ENCODE peak calls at places on chromosomes 11 and 22, in four cellular contexts. One of them, this sample, is unnamed.

GRCh38 chr22:19772673-19773469 is 12.3 kb downstream of the TBX1 start:
- DNase-seq in effector memory CD4-positive, alpha-beta T cell: no peak
- DNase-seq in EH: no peak
- DNase-seq in fibroblast of the aortic adventitia: no peak
- DNase-seq in this sample: no peak

GRCh38 chr22:41512421-41513194 is 31.7 kb downstream of the POLR3H start:
- DNase-seq in effector memory CD4-positive, alpha-beta T cell: no peak
- DNase-seq in EH: peak
- DNase-seq in fibroblast of the aortic adventitia: peak
- DNase-seq in this sample: peak

GRCh38 chr11:3341298-3341697 is 37.6 kb downstream of the ZNF195 start:
- DNase-seq in fibroblast of the aortic adventitia: peak
- DNase-seq in EH: no peak
- DNase-seq in effector memory CD4-positive, alpha-beta T cell: peak
- DNase-seq in this sample: no peak

GRCh38 chr11:47394322-47395224 is 13.8 kb upstream of the SLC39A13 start:
- DNase-seq in EH: no peak
- DNase-seq in effector memory CD4-positive, alpha-beta T cell: no peak
- DNase-seq in fibroblast of the aortic adventitia: no peak
- DNase-seq in this sample: no peak

GRCh38 chr11:124108158-124108557 is 7.1 kb upstream of the VWA5A start:
- DNase-seq in fibroblast of the aortic adventitia: peak
- DNase-seq in EH: peak
- DNase-seq in effector memory CD4-positive, alpha-beta T cell: no peak
- DNase-seq in this sample: no peak

GRCh38 chr11:60942970-60943565 is 8.9 kb downstream of the SLC15A3 start:
- DNase-seq in fibroblast of the aortic adventitia: no peak
- DNase-seq in effector memory CD4-positive, alpha-beta T cell: no peak
- DNase-seq in EH: no peak
- DNase-seq in this sample: no peak

GRCh38 chr11:27757953-27758352 is 57.7 kb upstream of the BDNF start:
- DNase-seq in fibroblast of the aortic adventitia: peak
- DNase-seq in effector memory CD4-positive, alpha-beta T cell: no peak
- DNase-seq in EH: peak
- DNase-seq in this sample: peak

GRCh38 chr11:75164318-75164827 is 13.5 kb downstream of the SLCO2B1 start:
- DNase-seq in EH: no peak
- DNase-seq in effector memory CD4-positive, alpha-beta T cell: no peak
- DNase-seq in fibroblast of the aortic adventitia: no peak
- DNase-seq in this sample: no peak

GRCh38 chr11:120028181-120028935 is 109.6 kb downstream of the TRIM29 start:
- DNase-seq in effector memory CD4-positive, alpha-beta T cell: no peak
- DNase-seq in fibroblast of the aortic adventitia: no peak
- DNase-seq in EH: no peak
- DNase-seq in this sample: no peak

GRCh38 chr11:34165786-34166557 is 60.5 kb downstream of the NAT10 start:
- DNase-seq in fibroblast of the aortic adventitia: no peak
- DNase-seq in effector memory CD4-positive, alpha-beta T cell: no peak
- DNase-seq in EH: peak
- DNase-seq in this sample: no peak

GRCh38 chr11:38169286-38169685 is 1571.2 kb upstream of the RAG2 start:
- DNase-seq in EH: peak
- DNase-seq in fibroblast of the aortic adventitia: peak
- DNase-seq in effector memory CD4-positive, alpha-beta T cell: no peak
- DNase-seq in this sample: peak

GRCh38 chr11:45227836-45228235 is 58.3 kb downstream of the SYT13 start:
- DNase-seq in fibroblast of the aortic adventitia: no peak
- DNase-seq in effector memory CD4-positive, alpha-beta T cell: no peak
- DNase-seq in EH: no peak
- DNase-seq in this sample: no peak

GRCh38 chr22:27905638-27906037 is 13.4 kb downstream of the PITPNB start:
- DNase-seq in fibroblast of the aortic adventitia: peak
- DNase-seq in effector memory CD4-positive, alpha-beta T cell: no peak
- DNase-seq in EH: no peak
- DNase-seq in this sample: no peak

GRCh38 chr11:72589802-72590761 is 84.1 kb downstream of the PDE2A start:
- DNase-seq in fibroblast of the aortic adventitia: peak
- DNase-seq in effector memory CD4-positive, alpha-beta T cell: no peak
- DNase-seq in EH: peak
- DNase-seq in this sample: no peak

GRCh38 chr11:12285811-12286222 is 91.6 kb upstream of the PARVA start:
- DNase-seq in EH: peak
- DNase-seq in effector memory CD4-positive, alpha-beta T cell: no peak
- DNase-seq in fibroblast of the aortic adventitia: no peak
- DNase-seq in this sample: peak

GRCh38 chr22:35070451-35071093 is 4.6 kb downstream of the ISX start:
- DNase-seq in fibroblast of the aortic adventitia: no peak
- DNase-seq in effector memory CD4-positive, alpha-beta T cell: no peak
- DNase-seq in EH: no peak
- DNase-seq in this sample: no peak

This sample was measured in astrocyte.